ENCODE peak calls at places on chromosomes 2 and 18, in six cellular contexts. P, Z, H, O, F and I are unnamed samples.

GRCh38 chr18:3015203-3015590 is 2.3 kb upstream of the LPIN2 start:
- DNase-seq in P (no peak), Z (peak), H (no peak), O (no peak), F (no peak), I (no peak)

GRCh38 chr2:168699834-168700417 is 102.5 kb upstream of the NOSTRIN start:
- DNase-seq in P (no peak), Z (peak), H (no peak), O (peak), F (peak), I (peak)

GRCh38 chr2:168858146-168858545 is 32.1 kb downstream of the SPC25 start:
- DNase-seq in P (no peak), Z (no peak), H (no peak), O (no peak), F (no peak), I (no peak)

GRCh38 chr2:223669453-223670225 is 67.5 kb upstream of the SCG2 start:
- DNase-seq in P (no peak), Z (peak), H (no peak), O (no peak), F (no peak), I (no peak)

GRCh38 chr2:173184031-173185004 is 108.7 kb downstream of the MAP3K20 start:
- DNase-seq in P (no peak), Z (peak), H (no peak), O (no peak), F (peak), I (peak)

GRCh38 chr2:15927546-15928218 is 12.7 kb upstream of the MYCN start:
- DNase-seq in P (no peak), Z (no peak), H (no peak), O (no peak), F (no peak), I (no peak)

GRCh38 chr2:235414422-235414821 is 79.4 kb upstream of the AGAP1 start:
- DNase-seq in P (no peak), Z (no peak), H (no peak), O (no peak), F (no peak), I (no peak)

GRCh38 chr18:5543854-5544389 is at the start of gene EPB41L3:
- DNase-seq in P (no peak), Z (peak), H (no peak), O (peak), F (peak), I (no peak)

GRCh38 chr2:196334710-196335109 is 163.3 kb upstream of the STK17B start:
- DNase-seq in P (no peak), Z (peak), H (no peak), O (no peak), F (no peak), I (no peak)

GRCh38 chr2:101679801-101680487 is 17.6 kb upstream of the MAP4K4 start:
- DNase-seq in P (no peak), Z (peak), H (no peak), O (no peak), F (no peak), I (no peak)

GRCh38 chr2:27208486-27209050 is 3.3 kb upstream of the ATRAID start:
- DNase-seq in P (peak), Z (no peak), H (no peak), O (no peak), F (no peak), I (no peak)

GRCh38 chr2:198134287-198134955 is 330.0 kb downstream of the PLCL1 start:
- DNase-seq in P (no peak), Z (peak), H (no peak), O (no peak), F (no peak), I (no peak)

GRCh38 chr2:212030709-212031108 is 507.9 kb downstream of the ERBB4 start:
- DNase-seq in P (no peak), Z (no peak), H (no peak), O (no peak), F (no peak), I (no peak)

GRCh38 chr2:29485631-29486030 is 370.4 kb downstream of the CLIP4 start:
- DNase-seq in P (no peak), Z (peak), H (no peak), O (no peak), F (no peak), I (no peak)

GRCh38 chr2:161312996-161313395 is 4.8 kb downstream of the PSMD14 start:
- DNase-seq in P (no peak), Z (peak), H (no peak), O (no peak), F (no peak), I (no peak)

GRCh38 chr2:169081551-169081950 is 12.2 kb downstream of the DHRS9 start:
- DNase-seq in P (no peak), Z (peak), H (no peak), O (no peak), F (no peak), I (no peak)

GRCh38 chr2:71713581-71714580 is 260.5 kb downstream of the DYSF start:
- DNase-seq in P (no peak), Z (peak), H (no peak), O (no peak), F (no peak), I (no peak)

GRCh38 chr2:134912406-134912805 is 6.2 kb upstream of the CCNT2 start:
- DNase-seq in P (no peak), Z (peak), H (no peak), O (no peak), F (no peak), I (no peak)

GRCh38 chr2:143071185-143071876 is 57.9 kb upstream of the ARHGAP15 start:
- DNase-seq in P (no peak), Z (peak), H (no peak), O (no peak), F (no peak), I (no peak)

GRCh38 chr18:58624011-58624410 is 4.9 kb downstream of the ALPK2 start:
- DNase-seq in P (no peak), Z (peak), H (no peak), O (no peak), F (no peak), I (no peak)

GRCh38 chr2:216775043-216775453 is 79.7 kb upstream of the IGFBP5 start:
- DNase-seq in P (no peak), Z (peak), H (no peak), O (no peak), F (peak), I (no peak)

GRCh38 chr18:27921904-27922541 is 254.9 kb downstream of the CDH2 start:
- DNase-seq in P (no peak), Z (peak), H (no peak), O (no peak), F (peak), I (no peak)

GRCh38 chr2:200703132-200703925 is 108.4 kb upstream of the BZW1 start:
- DNase-seq in P (no peak), Z (peak), H (peak), O (no peak), F (peak), I (peak)

GRCh38 chr2:27891820-27892105 is 1.2 kb downstream of the BABAM2 start:
- DNase-seq in P (no peak), Z (peak), H (no peak), O (no peak), F (no peak), I (no peak)

GRCh38 chr18:21598726-21599584 is 1.5 kb downstream of the ESCO1 start:
- DNase-seq in P (no peak), Z (no peak), H (no peak), O (no peak), F (no peak), I (no peak)

GRCh38 chr2:43102366-43103092 is 123.9 kb downstream of the ZFP36L2 start:
- DNase-seq in P (peak), Z (peak), H (no peak), O (peak), F (no peak), I (peak)

GRCh38 chr2:133405252-133405651 is 163.0 kb downstream of the NCKAP5 start:
- DNase-seq in P (no peak), Z (peak), H (peak), O (no peak), F (no peak), I (no peak)

GRCh38 chr2:217479626-217480025 is 523.2 kb downstream of the TNS1 start:
- DNase-seq in P (no peak), Z (no peak), H (no peak), O (no peak), F (no peak), I (no peak)

GRCh38 chr18:64966667-64967066 is 784.1 kb upstream of the CDH7 start:
- DNase-seq in P (no peak), Z (peak), H (peak), O (no peak), F (peak), I (no peak)

GRCh38 chr18:32919799-32920198 is 147.0 kb upstream of the KLHL14 start:
- DNase-seq in P (no peak), Z (peak), H (peak), O (no peak), F (peak), I (no peak)

GRCh38 chr2:127463155-127463991 is 45.1 kb downstream of the PROC start:
- DNase-seq in P (no peak), Z (peak), H (no peak), O (no peak), F (peak), I (no peak)

GRCh38 chr2:17719562-17720371 is 33.8 kb downstream of the SMC6 start:
- DNase-seq in P (no peak), Z (no peak), H (peak), O (no peak), F (peak), I (no peak)

GRCh38 chr2:126731353-126731752 is 75.4 kb downstream of the GYPC start:
- DNase-seq in P (no peak), Z (no peak), H (no peak), O (no peak), F (no peak), I (no peak)

GRCh38 chr2:118902279-118903028 is 39.5 kb upstream of the MARCO start:
- DNase-seq in P (no peak), Z (no peak), H (no peak), O (no peak), F (no peak), I (no peak)

DNA sequence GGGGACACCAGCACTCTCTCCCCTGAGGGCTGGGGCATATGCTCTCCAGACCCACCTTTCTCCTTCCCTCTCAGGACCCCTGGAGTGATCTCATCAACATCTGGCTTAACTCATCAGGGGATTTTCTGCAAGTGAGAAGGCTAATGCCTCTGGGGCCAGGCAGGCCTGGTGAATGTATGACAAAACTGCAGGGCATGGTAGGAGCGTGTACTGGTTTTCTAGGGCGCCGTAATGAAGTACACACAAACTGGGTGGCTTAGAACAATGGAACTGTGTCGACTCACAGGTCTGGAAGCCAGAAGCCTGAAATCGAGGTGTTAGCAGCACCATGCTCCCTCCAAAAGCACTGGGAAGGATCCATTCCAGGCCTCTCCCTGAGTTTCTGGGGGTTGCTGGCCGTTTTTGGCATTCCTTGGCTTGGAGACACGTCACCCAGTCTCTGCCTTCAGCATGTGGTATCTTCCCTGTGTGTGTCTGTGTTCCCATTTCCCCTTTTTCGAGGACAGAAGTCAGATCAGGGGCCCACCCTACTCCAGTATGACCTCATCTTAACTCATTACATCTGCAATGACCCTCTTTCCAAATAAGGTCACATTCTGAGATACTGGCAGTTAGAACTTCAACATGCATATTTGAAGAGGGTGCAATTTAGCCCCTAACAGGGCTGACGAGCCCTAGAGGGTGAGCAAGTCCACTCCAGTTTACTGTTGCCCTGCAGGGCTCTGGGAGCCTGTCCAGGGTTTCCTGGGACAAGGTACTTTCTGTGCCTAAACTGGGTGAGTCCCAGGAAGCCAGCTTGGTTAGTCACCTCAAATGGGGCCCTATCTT is 45.5 kb upstream of the CAB39 start:
- DNase-seq in P (no peak), Z (peak), H (no peak), O (no peak), F (peak), I (no peak)
- H3K27ac ChIP-seq in P (no peak), Z (no peak), H (no peak), O (no peak), F (no peak), I (peak)

GRCh38 chr18:76121049-76121448 is 374.0 kb downstream of the ZNF516 start:
- DNase-seq in P (no peak), Z (no peak), H (no peak), O (no peak), F (no peak), I (no peak)

GRCh38 chr18:76131738-76132137 is 363.3 kb downstream of the ZNF516 start:
- DNase-seq in P (no peak), Z (peak), H (peak), O (no peak), F (no peak), I (no peak)

GRCh38 chr18:76130845-76131244 is 364.2 kb downstream of the ZNF516 start:
- DNase-seq in P (no peak), Z (no peak), H (no peak), O (no peak), F (no peak), I (peak)

DNA sequence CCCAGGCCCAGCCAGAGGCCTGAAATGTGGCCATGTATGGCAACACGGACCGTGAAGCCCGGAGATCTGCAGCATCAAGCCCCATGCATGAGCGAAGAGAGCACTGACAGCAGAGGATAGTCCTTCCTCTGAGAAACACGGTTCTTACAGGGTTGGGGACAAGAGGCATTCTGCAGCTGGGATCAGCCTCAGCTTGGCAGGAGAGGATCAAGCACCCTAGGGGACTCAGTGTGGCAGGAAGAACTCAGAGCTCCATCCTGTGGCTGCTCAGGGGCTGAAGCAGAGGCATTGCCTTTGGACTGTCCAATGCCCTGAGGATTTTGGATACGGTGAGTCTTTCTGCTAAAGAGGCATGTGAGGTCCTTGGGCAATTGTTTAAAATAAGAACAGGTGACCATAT is 368.7 kb downstream of the ZNF516 start:
- DNase-seq in P (no peak), Z (no peak), H (no peak), O (peak), F (no peak), I (no peak)
- TF ChIP-seq CTCF in P (no peak), Z (no peak), H (no peak), O (no peak), F (no peak), I (no peak)

DNA sequence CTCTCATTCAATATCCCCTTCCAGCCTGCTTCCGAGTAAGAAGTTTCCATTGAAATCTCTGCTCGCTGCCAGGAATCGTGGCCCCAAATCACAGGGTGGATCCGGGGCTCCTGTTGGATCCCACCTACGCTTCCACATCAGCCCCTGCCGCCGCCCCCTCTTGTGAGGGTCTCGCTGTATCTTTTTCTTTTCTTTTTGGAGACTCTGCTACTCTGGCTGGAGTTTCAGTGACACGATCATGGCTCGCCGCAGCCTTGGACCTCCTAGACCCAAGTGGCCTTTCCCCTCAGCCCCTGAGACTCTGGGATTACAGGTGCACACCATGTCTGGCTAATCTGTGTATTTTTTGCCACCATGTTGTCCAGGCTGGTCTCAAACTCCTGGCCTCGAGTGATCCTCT is 246.8 kb upstream of the PXDN start:
- DNase-seq in P (no peak), Z (no peak), H (no peak), O (no peak), F (no peak), I (no peak)
- H3K4me3 ChIP-seq in P (no peak), Z (no peak), H (no peak), O (no peak), F (no peak), I (no peak)

GRCh38 chr2:144268036-144268678 is 251.8 kb downstream of the ZEB2 start:
- DNase-seq in P (no peak), Z (no peak), H (no peak), O (no peak), F (no peak), I (no peak)
- H3K27ac ChIP-seq in P (no peak), Z (no peak), H (no peak), O (no peak), F (no peak), I (no peak)

GRCh38 chr2:181658444-181658843 is 1.5 kb upstream of the CERKL start:
- DNase-seq in P (no peak), Z (no peak), H (no peak), O (no peak), F (no peak), I (no peak)
- TF ChIP-seq CTCF in P (no peak), Z (no peak), H (no peak), O (no peak), F (no peak), I (no peak)

GRCh38 chr18:12990128-12990485 is 1.1 kb upstream of the CEP192 start:
- DNase-seq in P (no peak), Z (no peak), H (no peak), O (no peak), F (no peak), I (no peak)
- H3K4me3 ChIP-seq in P (peak), Z (peak), H (peak), O (no peak), F (peak), I (peak)

DNA sequence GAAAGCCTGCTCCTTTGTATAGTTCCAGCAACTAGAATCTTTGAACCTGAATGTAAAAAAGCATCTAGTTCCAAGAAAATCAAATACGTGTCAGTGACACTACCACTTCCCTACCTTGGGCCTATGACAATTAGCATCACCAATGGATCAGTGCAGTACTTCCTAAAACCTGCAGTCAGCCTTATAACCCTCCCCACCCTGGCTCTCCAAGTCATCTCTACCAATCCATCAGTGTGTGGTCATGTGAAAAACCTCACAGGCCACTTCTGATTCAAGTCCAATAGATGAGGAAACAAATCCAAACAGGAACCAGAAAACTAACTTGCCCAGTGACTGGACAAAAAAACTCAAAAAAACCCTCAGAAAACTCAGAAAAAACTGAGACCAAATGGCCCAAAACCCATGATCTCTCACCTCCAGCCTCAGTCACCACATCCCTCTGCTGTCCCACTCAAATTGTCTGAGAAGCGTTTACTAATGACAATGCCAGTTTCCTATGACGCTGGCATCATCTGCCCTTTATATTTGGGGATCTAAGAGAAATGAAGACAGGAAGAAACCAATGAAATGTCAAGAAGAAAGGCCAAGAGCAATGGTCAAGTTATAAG is 43.3 kb downstream of the TGFA start:
- DNase-seq in P (no peak), Z (no peak), H (no peak), O (no peak), F (no peak), I (no peak)
- H3K27ac ChIP-seq in P (no peak), Z (no peak), H (no peak), O (no peak), F (no peak), I (no peak)

GRCh38 chr18:24799720-24800119 is 339.3 kb downstream of the HRH4 start:
- DNase-seq in P (no peak), Z (no peak), H (no peak), O (no peak), F (no peak), I (no peak)

GRCh38 chr18:24802439-24802838 is 342.0 kb downstream of the HRH4 start:
- DNase-seq in P (no peak), Z (no peak), H (no peak), O (no peak), F (no peak), I (no peak)

GRCh38 chr18:24797987-24798386 is 337.6 kb downstream of the HRH4 start:
- DNase-seq in P (no peak), Z (no peak), H (no peak), O (no peak), F (no peak), I (no peak)

GRCh38 chr18:24801011-24801410 is 340.6 kb downstream of the HRH4 start:
- DNase-seq in P (no peak), Z (peak), H (no peak), O (no peak), F (no peak), I (no peak)

DNA sequence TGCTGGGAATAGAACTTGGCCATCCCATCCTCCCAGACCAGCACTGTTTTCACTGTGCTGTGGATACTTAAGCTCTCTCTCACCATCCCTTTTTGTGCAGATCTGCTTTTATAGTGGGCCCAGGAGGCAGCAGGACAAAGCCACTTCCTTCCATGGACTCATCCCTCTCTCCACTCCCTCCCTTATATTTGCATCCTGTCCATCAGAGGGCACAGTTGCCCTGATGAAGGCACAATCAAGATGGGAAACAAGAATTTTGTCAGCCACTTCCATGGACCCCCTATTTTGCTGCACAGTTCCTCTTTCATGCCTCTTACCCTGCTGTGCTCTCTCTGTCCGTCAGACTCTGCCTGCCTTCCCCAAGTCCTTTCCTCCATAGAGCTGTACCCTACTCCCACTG is 338.7 kb downstream of the HRH4 start:
- DNase-seq in P (no peak), Z (no peak), H (no peak), O (no peak), F (no peak), I (no peak)
- TF ChIP-seq CTCF in P (no peak), Z (no peak), H (no peak), O (no peak), F (no peak), I (no peak)

GRCh38 chr18:31685097-31686082 is 1.0 kb upstream of the B4GALT6 start:
- DNase-seq in P (no peak), Z (peak), H (peak), O (peak), F (peak), I (no peak)

GRCh38 chr18:31686572-31686971 is 2.2 kb upstream of the B4GALT6 start:
- DNase-seq in P (no peak), Z (no peak), H (no peak), O (no peak), F (no peak), I (no peak)

GRCh38 chr18:31683106-31683505 is 1.3 kb downstream of the B4GALT6 start:
- DNase-seq in P (no peak), Z (no peak), H (no peak), O (no peak), F (no peak), I (no peak)

GRCh38 chr18:31684279-31685096 is at the start of gene B4GALT6:
- DNase-seq in P (no peak), Z (peak), H (peak), O (peak), F (peak), I (no peak)

GRCh38 chr18:31683968-31684278 is 458 bp downstream of the B4GALT6 start:
- DNase-seq in P (no peak), Z (no peak), H (no peak), O (no peak), F (no peak), I (no peak)
- H3K4me3 ChIP-seq in P (peak), Z (peak), H (peak), O (peak), F (peak), I (peak)